ENCODE peak calls at places on chromosomes 16 and 17, in five cellular contexts. One of them, this sample, is unnamed.

GRCh38 chr16:80285089-80285488 is 255.7 kb upstream of the DYNLRB2 start:
- DNase-seq in fibroblast of pulmonary artery: peak
- DNase-seq in T-helper 17 cell: no peak
- DNase-seq in mesendoderm: no peak
- DNase-seq in mucosa of descending colon: no peak
- DNase-seq in this sample: no peak

GRCh38 chr16:3625911-3626732 is 14.7 kb upstream of the SLX4 start:
- DNase-seq in fibroblast of pulmonary artery: peak
- DNase-seq in T-helper 17 cell: no peak
- DNase-seq in mesendoderm: no peak
- DNase-seq in mucosa of descending colon: no peak
- DNase-seq in this sample: no peak

GRCh38 chr16:67098599-67098998 is 11.1 kb upstream of the PHAF1 start:
- DNase-seq in fibroblast of pulmonary artery: no peak
- DNase-seq in T-helper 17 cell: no peak
- DNase-seq in mesendoderm: no peak
- DNase-seq in mucosa of descending colon: no peak
- DNase-seq in this sample: no peak

GRCh38 chr16:73268311-73268997 is 220.5 kb upstream of the ZFHX3 start:
- DNase-seq in fibroblast of pulmonary artery: peak
- DNase-seq in T-helper 17 cell: no peak
- DNase-seq in mesendoderm: peak
- DNase-seq in mucosa of descending colon: no peak
- DNase-seq in this sample: no peak

GRCh38 chr17:34443832-34444469 is 80.9 kb upstream of the CCL1 start:
- DNase-seq in fibroblast of pulmonary artery: no peak
- DNase-seq in T-helper 17 cell: no peak
- DNase-seq in mesendoderm: peak
- DNase-seq in mucosa of descending colon: peak
- DNase-seq in this sample: peak

GRCh38 chr17:52148288-52148968 is 10.1 kb downstream of the CA10 start:
- DNase-seq in fibroblast of pulmonary artery: no peak
- DNase-seq in T-helper 17 cell: no peak
- DNase-seq in mesendoderm: no peak
- DNase-seq in mucosa of descending colon: no peak
- DNase-seq in this sample: no peak

GRCh38 chr17:42670199-42670924 is 6.4 kb downstream of the PLEKHH3 start:
- DNase-seq in fibroblast of pulmonary artery: no peak
- DNase-seq in T-helper 17 cell: peak
- DNase-seq in mesendoderm: peak
- DNase-seq in mucosa of descending colon: no peak
- DNase-seq in this sample: peak

GRCh38 chr16:2948807-2949704 is 15.0 kb upstream of the KREMEN2 start:
- DNase-seq in fibroblast of pulmonary artery: no peak
- DNase-seq in T-helper 17 cell: no peak
- DNase-seq in mesendoderm: no peak
- DNase-seq in mucosa of descending colon: no peak
- DNase-seq in this sample: no peak

GRCh38 chr16:86045601-86045971 is 146.6 kb downstream of the IRF8 start:
- DNase-seq in fibroblast of pulmonary artery: no peak
- DNase-seq in T-helper 17 cell: no peak
- DNase-seq in mesendoderm: no peak
- DNase-seq in mucosa of descending colon: no peak
- DNase-seq in this sample: no peak

GRCh38 chr17:8680402-8680801 is 49.9 kb upstream of the MYH10 start:
- DNase-seq in fibroblast of pulmonary artery: no peak
- DNase-seq in T-helper 17 cell: no peak
- DNase-seq in mesendoderm: no peak
- DNase-seq in mucosa of descending colon: no peak
- DNase-seq in this sample: no peak

GRCh38 chr17:79160980-79161621 is 86.5 kb downstream of the ENGASE start:
- DNase-seq in fibroblast of pulmonary artery: peak
- DNase-seq in T-helper 17 cell: no peak
- DNase-seq in mesendoderm: peak
- DNase-seq in mucosa of descending colon: no peak
- DNase-seq in this sample: peak

GRCh38 chr17:76781056-76781982 is 43.4 kb downstream of the MFSD11 start:
- DNase-seq in fibroblast of pulmonary artery: no peak
- DNase-seq in T-helper 17 cell: no peak
- DNase-seq in mesendoderm: peak
- DNase-seq in mucosa of descending colon: no peak
- DNase-seq in this sample: no peak

GRCh38 chr17:78454346-78454745 is 75.9 kb downstream of the PGS1 start:
- DNase-seq in fibroblast of pulmonary artery: no peak
- DNase-seq in T-helper 17 cell: no peak
- DNase-seq in mesendoderm: no peak
- DNase-seq in mucosa of descending colon: no peak
- DNase-seq in this sample: no peak

GRCh38 chr17:72863511-72864175 is 228.8 kb downstream of the SLC39A11 start:
- DNase-seq in fibroblast of pulmonary artery: no peak
- DNase-seq in T-helper 17 cell: no peak
- DNase-seq in mesendoderm: no peak
- DNase-seq in mucosa of descending colon: no peak
- DNase-seq in this sample: peak

GRCh38 chr16:87533061-87533460 is 40.2 kb upstream of the ZCCHC14 start:
- DNase-seq in fibroblast of pulmonary artery: no peak
- DNase-seq in T-helper 17 cell: no peak
- DNase-seq in mesendoderm: no peak
- DNase-seq in mucosa of descending colon: no peak
- DNase-seq in this sample: no peak

GRCh38 chr17:65254166-65254565 is 117.0 kb downstream of the RGS9 start:
- DNase-seq in fibroblast of pulmonary artery: peak
- DNase-seq in T-helper 17 cell: no peak
- DNase-seq in mesendoderm: no peak
- DNase-seq in mucosa of descending colon: no peak
- DNase-seq in this sample: no peak

GRCh38 chr17:78583091-78583490 is 5.9 kb upstream of the DNAH17 start:
- DNase-seq in fibroblast of pulmonary artery: no peak
- DNase-seq in T-helper 17 cell: no peak
- DNase-seq in mesendoderm: peak
- DNase-seq in mucosa of descending colon: no peak
- DNase-seq in this sample: no peak

GRCh38 chr16:25799816-25800215 is 108.1 kb downstream of the HS3ST4 start:
- DNase-seq in fibroblast of pulmonary artery: no peak
- DNase-seq in T-helper 17 cell: no peak
- DNase-seq in mesendoderm: no peak
- DNase-seq in mucosa of descending colon: no peak
- DNase-seq in this sample: no peak